ENCODE peak calls at places on chromosomes 6 and 20, in four cellular contexts. H is fibroblast of the conjunctiva, C is SHP77, Y is KG1. V is an unnamed sample.

GRCh38 chr6:52509281-52510212 is 67.3 kb downstream of the TRAM2 start:
- DNase-seq in H (no peak), C (no peak), Y (no peak), V (no peak)

GRCh38 chr20:1427457-1428054 is 34.7 kb upstream of the FKBP1A start:
- DNase-seq in H (no peak), C (peak; percentile 26), Y (no peak), V (peak; percentile 26)

GRCh38 chr20:36917943-36918342 is 33.6 kb downstream of the SAMHD1 start:
- DNase-seq in H (no peak), C (no peak), Y (no peak), V (no peak)

GRCh38 chr20:40493071-40493470 is 196.0 kb downstream of the MAFB start:
- DNase-seq in H (peak; percentile 51), C (no peak), Y (no peak), V (no peak)

GRCh38 chr20:34532320-34532719 is 16.1 kb downstream of the DYNLRB1 start:
- DNase-seq in H (no peak), C (no peak), Y (no peak), V (no peak)

GRCh38 chr20:3935295-3935955 is 46.2 kb downstream of the PANK2 start:
- DNase-seq in H (no peak), C (no peak), Y (no peak), V (no peak)

GRCh38 chr6:109465772-109466171 is 10.2 kb upstream of the MICAL1 start:
- DNase-seq in H (no peak), C (peak; percentile 90), Y (no peak), V (peak; percentile 99)

GRCh38 chr20:57999465-58000111 is 228.9 kb downstream of the ANKRD60 start:
- DNase-seq in H (no peak), C (no peak), Y (no peak), V (no peak)

GRCh38 chr20:23145281-23145700 is 59.2 kb upstream of the CD93 start:
- DNase-seq in H (peak; percentile 86), C (peak; percentile 47), Y (no peak), V (no peak)

GRCh38 chr20:33832113-33832853 is 21.1 kb downstream of the CHMP4B start:
- DNase-seq in H (no peak), C (no peak), Y (no peak), V (no peak)

GRCh38 chr20:32608664-32609015 is 23.5 kb upstream of the NOL4L start:
- DNase-seq in H (no peak), C (no peak), Y (no peak), V (no peak)

GRCh38 chr20:251352-251751 is 6.2 kb upstream of the DEFB132 start:
- DNase-seq in H (no peak), C (no peak), Y (no peak), V (no peak)

V was measured in NCI-H2029 treated with DMSO at 0.1 percent for 48 hours.